ENCODE peak calls at places on chromosome 12, in seven cellular contexts. C is HCT116, G is transverse colon, V is esophagus muscularis mucosa, A is body of pancreas, F is Peyer's patch, Q is uterus. B is an unnamed sample. For H3K36me3 and H3K4me1, the result is how much of the 10 kb centered on the place peaks cover.

GRCh38 chr12:30756074-30756473 is 1.3 kb upstream of the CAPRIN2 start:
- DNase-seq in C (no peak), G (no peak), V (no peak), A (peak), F (no peak), Q (peak), B (no peak)

GRCh38 chr12:55728932-55729591 is at the start of gene CD63:
- DNase-seq in C (no peak), G (peak), V (peak), A (peak), F (peak), Q (peak), B (peak)

GRCh38 chr12:67977668-67978067 is 11.6 kb upstream of the IFNG-AS1 start:
- DNase-seq in C (no peak), G (no peak), V (no peak), A (no peak), F (no peak), Q (no peak), B (no peak)

GRCh38 chr12:102461501-102461900 is 18.9 kb downstream of the IGF1 start:
- DNase-seq in C (no peak), G (no peak), V (no peak), A (no peak), F (no peak), Q (no peak), B (no peak)

GRCh38 chr12:120367924-120368788 is 808 bp downstream of the MSI1 start:
- DNase-seq in C (no peak), G (peak), V (no peak), A (no peak), F (no peak), Q (peak), B (no peak)

GRCh38 chr12:96623155-96623554 is 133.8 kb downstream of the CFAP54 start:
- DNase-seq in C (no peak), G (no peak), V (no peak), A (no peak), F (no peak), Q (no peak), B (no peak)

GRCh38 chr12:54025507-54026393 is 2.5 kb upstream of the HOXC6 start:
- DNase-seq in C (no peak), G (no peak), V (no peak), A (no peak), F (no peak), Q (no peak), B (no peak)

GRCh38 chr12:59570134-59570533 is 25.7 kb upstream of the SLC16A7 start:
- DNase-seq in C (no peak), G (no peak), V (no peak), A (no peak), F (no peak), Q (no peak), B (no peak)

GRCh38 chr12:124446364-124446763 is 121.0 kb downstream of the NCOR2 start:
- DNase-seq in C (no peak), G (no peak), V (no peak), A (no peak), F (no peak), Q (no peak), B (peak)

GRCh38 chr12:121294151-121294889 is 2.2 kb downstream of the CAMKK2 start:
- DNase-seq in C (no peak), G (no peak), V (no peak), A (no peak), F (no peak), Q (no peak), B (no peak)

GRCh38 chr12:69046372-69046771 is 113.4 kb upstream of the CPM start:
- DNase-seq in C (no peak), G (no peak), V (no peak), A (no peak), F (no peak), Q (no peak), B (no peak)

GRCh38 chr12:78028426-78028825 is 197.7 kb downstream of the NAV3 start:
- DNase-seq in C (no peak), G (no peak), V (no peak), A (no peak), F (no peak), Q (no peak), B (no peak)

GRCh38 chr12:25364529-25365339 is 114.0 kb upstream of the KRAS start:
- DNase-seq in C (no peak), G (no peak), V (no peak), A (no peak), F (no peak), Q (no peak), B (no peak)

GRCh38 chr12:43444940-43445564 is 107.0 kb downstream of the ADAMTS20 start:
- DNase-seq in C (peak), G (peak), V (no peak), A (peak), F (no peak), Q (no peak), B (peak)

DNA sequence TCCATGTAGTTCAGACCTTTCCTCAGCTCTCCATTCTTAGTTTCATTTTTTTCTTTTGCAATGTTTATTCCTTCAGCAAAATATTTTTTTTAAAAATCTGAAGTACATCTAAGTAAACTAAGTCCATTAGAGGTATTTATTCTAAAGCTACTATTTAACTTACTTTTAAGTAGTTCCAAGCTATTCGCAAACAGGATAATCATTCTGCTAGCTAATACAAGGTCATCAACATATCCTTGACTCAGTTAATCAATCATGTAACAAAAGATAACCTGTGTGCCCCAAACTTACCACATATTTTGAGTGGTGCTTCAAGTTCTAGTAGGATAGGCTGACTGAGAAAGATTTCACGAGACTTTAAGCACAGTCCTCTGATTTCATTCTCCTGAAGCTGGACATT is 11.2 kb downstream of the PPP1CC start:
- DNase-seq in C (no peak), G (no peak), V (no peak), A (no peak), F (no peak), Q (no peak), B (no peak)
- H3K36me3 ChIP-seq in C (half or more), G (under half), V (half or more), A (under half), F (under half), Q (under half), B (under half)

GRCh38 chr12:128573907-128574306 is 249.9 kb downstream of the SLC15A4 start:
- DNase-seq in C (no peak), G (no peak), V (no peak), A (no peak), F (no peak), Q (no peak), B (no peak)
- TF ChIP-seq POLR2A in C (no peak), G (no peak), V (no peak), A (no peak), F (no peak), Q (no peak), B (no peak)

GRCh38 chr12:52436828-52437474 is 2.8 kb upstream of the KRT75 start:
- DNase-seq in C (no peak), G (no peak), V (no peak), A (no peak), F (no peak), Q (no peak), B (no peak)

GRCh38 chr12:52435659-52435999 is 1.5 kb upstream of the KRT75 start:
- DNase-seq in C (no peak), G (no peak), V (no peak), A (no peak), F (no peak), Q (no peak), B (no peak)

GRCh38 chr12:52436000-52436827 is 2.0 kb upstream of the KRT75 start:
- DNase-seq in C (no peak), G (no peak), V (no peak), A (no peak), F (no peak), Q (no peak), B (no peak)

GRCh38 chr12:52438305-52439301 is 4.4 kb upstream of the KRT75 start:
- DNase-seq in C (no peak), G (no peak), V (no peak), A (no peak), F (no peak), Q (no peak), B (no peak)

GRCh38 chr12:52437508-52437907 is 3.3 kb upstream of the KRT75 start:
- DNase-seq in C (no peak), G (no peak), V (no peak), A (no peak), F (no peak), Q (no peak), B (no peak)
- H3K4me1 ChIP-seq in C (under half), G (under half), V (under half), A (under half), F (under half), Q (under half), B (under half)

GRCh38 chr12:112163056-112163455 is 37.7 kb downstream of the TRAFD1 start:
- DNase-seq in C (no peak), G (no peak), V (no peak), A (no peak), F (no peak), Q (no peak), B (no peak)
- H3K36me3 ChIP-seq in C (under half), G (under half), V (half or more), A (under half), F (under half), Q (under half), B (under half)

GRCh38 chr12:57489157-57489641 is 1.3 kb downstream of the MARS1 start:
- DNase-seq in C (no peak), G (no peak), V (no peak), A (no peak), F (no peak), Q (no peak), B (no peak)

GRCh38 chr12:57488397-57489156 is 709 bp downstream of the MARS1 start:
- DNase-seq in C (no peak), G (no peak), V (no peak), A (no peak), F (no peak), Q (no peak), B (no peak)

GRCh38 chr12:57487055-57487596 is 742 bp upstream of the MARS1 start:
- DNase-seq in C (no peak), G (no peak), V (no peak), A (no peak), F (peak), Q (no peak), B (no peak)

GRCh38 chr12:57485695-57486094 is 2.2 kb upstream of the MARS1 start:
- DNase-seq in C (no peak), G (no peak), V (no peak), A (no peak), F (no peak), Q (no peak), B (no peak)

DNA sequence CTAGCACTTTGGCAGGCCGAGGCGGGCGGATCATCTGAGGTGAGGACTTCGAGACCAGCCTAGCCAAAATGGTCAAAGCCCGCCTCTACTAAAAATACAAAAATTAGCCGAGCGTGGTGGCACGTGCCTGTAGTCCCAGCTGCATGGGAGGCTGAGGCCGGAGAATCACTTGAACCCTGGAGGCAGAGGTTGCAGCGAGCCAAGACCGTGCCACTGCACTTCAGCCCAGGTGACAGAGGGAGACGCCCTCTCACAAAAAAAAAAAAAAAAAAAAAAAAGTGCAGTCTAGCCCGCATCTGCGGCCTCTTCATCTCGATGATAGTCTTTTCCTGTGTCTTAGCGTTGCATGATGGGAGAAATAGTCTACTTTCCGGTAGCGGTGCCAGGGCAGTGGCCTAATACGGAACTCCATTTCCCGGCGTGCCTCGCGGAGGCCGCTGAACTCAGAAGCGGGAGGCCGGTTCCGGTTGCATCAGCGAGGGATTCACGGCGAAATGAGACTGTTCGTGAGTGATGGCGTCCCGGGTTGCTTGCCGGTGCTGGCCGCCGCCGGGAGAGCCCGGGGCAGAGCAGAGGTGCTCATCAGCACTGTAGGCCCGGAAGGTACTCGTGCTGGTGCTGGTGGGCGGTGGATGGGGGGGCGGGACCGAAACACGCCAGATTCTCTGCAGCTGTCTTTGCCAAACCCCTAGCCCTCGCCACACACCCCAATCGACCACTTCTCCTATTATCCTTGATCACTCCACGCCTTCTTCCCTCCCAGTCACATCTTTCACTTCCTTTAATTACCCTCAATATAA is at the start of gene MARS1:
- DNase-seq in C (peak), G (peak), V (peak), A (peak), F (peak), Q (peak), B (peak)
- TF ChIP-seq POLR2A in C (peak), G (peak), V (peak), A (peak), F (peak), Q (no peak), B (peak)

DNA sequence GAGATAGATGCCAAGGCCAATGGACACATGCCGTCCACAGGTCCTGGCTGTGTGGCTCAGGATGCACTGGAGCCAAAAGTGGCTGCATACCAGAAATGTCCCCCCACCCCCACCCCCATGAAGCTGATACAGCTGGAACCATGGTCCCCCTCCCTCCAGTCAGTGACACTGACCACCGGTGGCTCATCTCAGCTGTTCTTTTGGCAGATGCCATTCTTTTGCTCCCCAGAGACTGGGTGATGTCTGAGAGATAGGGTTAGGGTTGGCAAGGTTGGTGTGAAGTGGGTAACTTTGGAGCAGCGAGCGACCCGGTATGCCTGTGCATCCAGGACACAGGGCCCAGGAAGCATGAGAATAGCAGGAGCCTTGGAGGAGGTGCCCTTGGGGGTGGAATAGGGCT is 285.6 kb downstream of the CACNA1C start:
- DNase-seq in C (no peak), G (no peak), V (no peak), A (no peak), F (no peak), Q (no peak), B (no peak)
- H3K4me1 ChIP-seq in C (under half), G (half or more), V (half or more), A (under half), F (under half), Q (under half), B (under half)

B was measured in right lobe of liver.